ENCODE peak calls at places on chromosomes 13 and 19, in five cellular contexts. M is HCT116, X is SK-N-SH, L is GM23338, N is HepG2. R is an unnamed sample.

GRCh38 chr13:75135325-75135825 is 346.6 kb downstream of the TBC1D4 start:
- DNase-seq in M (no peak), X (no peak), L (no peak), N (no peak), R (no peak)

GRCh38 chr19:55175117-55175867 is 4.8 kb downstream of the SYT5 start:
- DNase-seq in M (no peak), X (no peak), L (peak; percentile 66), N (no peak), R (peak; percentile 94)

GRCh38 chr19:50231821-50232220 is 28.4 kb downstream of the MYH14 start:
- DNase-seq in M (no peak), X (no peak), L (no peak), N (no peak), R (no peak)

GRCh38 chr19:52710538-52710937 is 24.3 kb downstream of the ZNF611 start:
- DNase-seq in M (no peak), X (no peak), L (no peak), N (no peak), R (no peak)

GRCh38 chr19:42076375-42076944 is 494 bp downstream of the ZNF574 start:
- DNase-seq in M (no peak), X (no peak), L (peak; percentile 65), N (no peak), R (no peak)

GRCh38 chr19:32669205-32669785 is 5.7 kb downstream of the ANKRD27 start:
- DNase-seq in M (no peak), X (no peak), L (no peak), N (no peak), R (no peak)

GRCh38 chr19:39166571-39167391 is 30.0 kb upstream of the NCCRP1 start:
- DNase-seq in M (no peak), X (peak; percentile 92), L (no peak), N (peak; percentile 49), R (no peak)

GRCh38 chr13:109436841-109437240 is 349.5 kb downstream of the IRS2 start:
- DNase-seq in M (no peak), X (no peak), L (no peak), N (no peak), R (no peak)

GRCh38 chr13:26255717-26256277 is 1.9 kb downstream of the CDK8 start:
- DNase-seq in M (no peak), X (peak; percentile 39), L (no peak), N (peak; percentile 20), R (no peak)

DNA sequence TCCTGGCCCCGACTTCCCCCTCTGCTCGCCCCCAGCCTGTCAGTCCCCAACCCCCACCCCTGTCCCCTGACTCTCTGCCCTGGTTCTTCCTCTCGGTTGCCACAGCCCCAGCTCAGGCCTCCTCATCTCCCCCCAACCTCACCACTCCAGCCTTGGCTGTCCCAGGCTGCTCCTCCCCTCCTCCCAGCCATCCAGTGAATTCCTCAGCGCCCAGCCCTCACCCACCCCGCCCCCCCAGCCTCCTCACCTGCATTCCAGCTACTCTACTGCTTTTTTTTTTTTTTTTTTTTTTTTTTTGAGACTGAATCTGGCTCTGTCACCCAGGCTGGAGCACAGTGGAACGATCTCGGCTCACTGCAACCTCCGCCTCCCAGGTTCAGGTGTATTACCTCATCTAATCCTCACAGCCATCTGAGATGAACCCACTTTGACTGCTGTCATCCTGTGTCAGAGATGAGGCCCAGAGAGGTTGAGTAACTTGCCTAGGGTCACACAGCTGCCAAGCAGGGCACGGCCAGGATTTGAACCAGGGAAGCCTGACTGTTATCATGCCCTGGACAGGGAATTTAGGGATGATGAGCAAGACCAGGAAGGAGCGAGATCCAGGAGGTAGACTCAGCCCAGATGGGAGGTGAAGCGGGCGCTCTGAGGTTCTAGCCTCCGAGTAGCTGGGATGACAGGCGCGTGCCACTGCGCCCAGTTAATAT is 2.6 kb downstream of the SULT2B1 start:
- DNase-seq in M (no peak), X (no peak), L (peak; percentile 95), N (peak; percentile 67), R (no peak)
- TF ChIP-seq REST in M (no peak), X (no peak), L (no peak), N (no peak), R (no peak)

GRCh38 chr13:92564942-92565341 is 661.7 kb upstream of the GPC6 start:
- DNase-seq in M (no peak), X (no peak), L (no peak), N (no peak), R (no peak)

GRCh38 chr13:92572190-92572589 is 654.4 kb upstream of the GPC6 start:
- DNase-seq in M (no peak), X (no peak), L (no peak), N (no peak), R (no peak)

DNA sequence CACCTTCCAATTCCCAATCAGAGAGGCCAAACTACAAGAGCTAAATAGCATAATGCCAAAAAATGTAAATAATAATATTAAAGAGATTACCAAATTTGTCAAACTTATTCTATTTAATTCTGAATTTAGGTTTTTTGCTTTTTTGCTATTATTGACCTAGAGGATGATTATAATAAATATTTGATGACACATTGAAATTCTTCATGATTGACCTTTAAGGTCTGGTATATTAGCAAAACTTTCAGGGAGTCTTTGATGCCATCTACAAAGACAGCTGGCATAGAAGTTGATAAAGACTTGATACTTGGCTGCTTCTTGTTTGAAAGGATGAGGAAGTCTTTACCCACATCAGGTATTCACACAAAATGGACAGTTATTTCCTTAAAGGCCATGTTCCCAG is 659.8 kb upstream of the GPC6 start:
- DNase-seq in M (no peak), X (no peak), L (no peak), N (no peak), R (no peak)
- H2AFZ ChIP-seq in M (no peak overlapping the region), X (no peak overlapping the region), L (no peak overlapping the region), N (no peak overlapping the region), R (no peak overlapping the region)

GRCh38 chr13:79245937-79246574 is 160.0 kb downstream of the RBM26 start:
- DNase-seq in M (no peak), X (no peak), L (peak; percentile 11), N (no peak), R (no peak)

GRCh38 chr13:79241697-79242096 is 164.4 kb downstream of the RBM26 start:
- DNase-seq in M (no peak), X (no peak), L (no peak), N (no peak), R (no peak)

GRCh38 chr13:79246575-79246949 is 159.5 kb downstream of the RBM26 start:
- DNase-seq in M (no peak), X (no peak), L (no peak), N (no peak), R (no peak)
- TF ChIP-seq REST in M (no peak), X (no peak), L (no peak), N (no peak), R (no peak)

GRCh38 chr19:45637890-45638667 is 1.1 kb downstream of the EML2 start:
- DNase-seq in M (no peak), X (no peak), L (peak; percentile 63), N (no peak), R (no peak)
- H2AFZ ChIP-seq in M (no peak overlapping the region), X (no peak overlapping the region), L (peak overlapping the region; percentile 11), N (no peak overlapping the region), R (no peak overlapping the region)

GRCh38 chr13:34411177-34411576 is 530.9 kb upstream of the NBEA start:
- DNase-seq in M (no peak), X (no peak), L (no peak), N (no peak), R (no peak)
- TF ChIP-seq REST in M (no peak), X (no peak), L (no peak), N (no peak), R (no peak)

GRCh38 chr13:114144606-114145244 is 12.3 kb upstream of the RASA3 start:
- DNase-seq in M (no peak), X (no peak), L (no peak), N (no peak), R (no peak)

GRCh38 chr13:114146629-114147028 is 14.2 kb upstream of the RASA3 start:
- DNase-seq in M (no peak), X (peak; percentile 67), L (peak; percentile 62), N (no peak), R (peak; percentile 35)

GRCh38 chr13:114145722-114146121 is 13.3 kb upstream of the RASA3 start:
- DNase-seq in M (no peak), X (no peak), L (no peak), N (no peak), R (no peak)

GRCh38 chr13:114145256-114145655 is 12.8 kb upstream of the RASA3 start:
- DNase-seq in M (no peak), X (peak; percentile 40), L (no peak), N (no peak), R (no peak)

DNA sequence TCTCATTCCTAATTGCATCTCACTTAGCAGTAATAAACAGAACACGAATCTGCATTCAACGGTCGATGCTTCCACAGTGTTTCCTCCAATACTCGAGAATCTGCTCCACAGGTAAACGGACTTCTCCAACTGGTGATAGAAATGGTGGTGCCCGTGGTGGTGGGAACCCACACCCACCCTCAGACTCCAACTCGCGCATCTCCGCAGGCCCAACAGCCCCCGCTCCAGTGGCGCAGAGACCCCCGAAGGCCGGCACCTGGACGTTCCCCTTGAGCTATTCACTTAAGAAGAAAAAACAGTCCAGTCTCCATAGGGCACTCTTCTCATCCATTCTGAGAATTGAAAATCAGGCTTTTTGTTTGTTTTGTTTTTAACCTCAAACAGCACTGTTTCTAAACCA is 13.8 kb upstream of the RASA3 start:
- DNase-seq in M (no peak), X (no peak), L (no peak), N (no peak), R (no peak)
- H2AFZ ChIP-seq in M (no peak overlapping the region), X (no peak overlapping the region), L (no peak overlapping the region), N (no peak overlapping the region), R (no peak overlapping the region)

GRCh38 chr19:9923440-9923839 is 12.9 kb downstream of the OLFM2 start:
- DNase-seq in M (no peak), X (no peak), L (no peak), N (no peak), R (no peak)
- TF ChIP-seq REST in M (no peak), X (no peak), L (no peak), N (no peak), R (no peak)

DNA sequence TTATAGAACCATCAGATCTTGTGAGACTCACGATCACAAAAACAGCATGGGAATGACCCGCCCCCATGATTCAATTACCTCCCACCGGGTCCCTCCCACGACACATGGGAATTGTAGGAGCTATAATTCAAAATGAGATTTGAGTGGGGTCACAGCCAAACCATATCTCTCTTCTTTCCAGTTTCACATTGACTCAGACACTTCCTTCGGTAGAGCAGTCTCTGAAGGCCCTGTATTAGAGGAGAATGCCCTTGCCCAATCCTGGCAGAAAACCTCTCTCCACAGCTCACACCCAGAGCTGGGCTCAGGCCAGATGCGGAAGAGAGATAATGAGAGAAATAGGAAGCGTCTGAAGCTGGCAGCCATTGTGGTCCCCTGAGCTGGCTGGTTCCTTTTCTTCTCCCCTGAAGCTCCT is 72.4 kb upstream of the CLDN10 start:
- DNase-seq in M (no peak), X (no peak), L (no peak), N (no peak), R (no peak)
- H2AFZ ChIP-seq in M (no peak overlapping the region), X (no peak overlapping the region), L (no peak overlapping the region), N (no peak overlapping the region), R (peak overlapping the region; percentile 70)

GRCh38 chr19:40610396-40611064 is 9.4 kb downstream of the LTBP4 start:
- DNase-seq in M (no peak), X (peak; percentile 90), L (peak; percentile 42), N (no peak), R (no peak)
- TF ChIP-seq REST in M (no peak), X (no peak), L (no peak), N (no peak), R (no peak)

R was measured in K562.